ENCODE peak calls at places on chromosomes 5 and 9, in nine cellular contexts. G is astrocyte of the spinal cord, U is lung, B is uterus, Y is body of pancreas, H is AG10803, P is pancreas, R is SK-N-SH, O is bronchial epithelial cell. I is an unnamed sample.

GRCh38 chr5:61631438-61631941 is 299.4 kb downstream of the ZSWIM6 start:
- DNase-seq in G (peak), U (peak), B (peak), Y (peak), H (peak), P (peak), R (no peak), O (no peak), I (no peak)

GRCh38 chr5:3197699-3198098 is 397.9 kb upstream of the IRX1 start:
- DNase-seq in G (peak), U (no peak), B (no peak), Y (no peak), H (no peak), P (no peak), R (no peak), O (peak), I (no peak)

GRCh38 chr5:148699028-148699427 is 44.7 kb upstream of the HTR4 start:
- DNase-seq in G (no peak), U (no peak), B (no peak), Y (no peak), H (no peak), P (no peak), R (no peak), O (no peak), I (no peak)

GRCh38 chr5:76542887-76543690 is 80.1 kb downstream of the F2RL2 start:
- DNase-seq in G (no peak), U (no peak), B (no peak), Y (no peak), H (no peak), P (no peak), R (no peak), O (no peak), I (no peak)

GRCh38 chr5:97172227-97172626 is 10.8 kb downstream of the RIOK2 start:
- DNase-seq in G (no peak), U (no peak), B (no peak), Y (no peak), H (no peak), P (no peak), R (no peak), O (no peak), I (peak)

GRCh38 chr9:115350548-115350947 is 232.6 kb upstream of the TNC start:
- DNase-seq in G (no peak), U (no peak), B (no peak), Y (no peak), H (no peak), P (no peak), R (no peak), O (no peak), I (no peak)

GRCh38 chr5:34717426-34718327 is 61.5 kb downstream of the RAI14 start:
- DNase-seq in G (peak), U (no peak), B (no peak), Y (no peak), H (peak), P (no peak), R (no peak), O (peak), I (peak)

GRCh38 chr5:124790895-124791732 is 44.7 kb upstream of the ZNF608 start:
- DNase-seq in G (no peak), U (no peak), B (no peak), Y (no peak), H (no peak), P (no peak), R (no peak), O (peak), I (peak)

GRCh38 chr9:34292552-34292951 is 36.5 kb downstream of the KIF24 start:
- DNase-seq in G (no peak), U (no peak), B (no peak), Y (no peak), H (no peak), P (no peak), R (no peak), O (no peak), I (no peak)

GRCh38 chr5:83256091-83256775 is 178.9 kb downstream of the XRCC4 start:
- DNase-seq in G (no peak), U (no peak), B (no peak), Y (no peak), H (peak), P (no peak), R (no peak), O (peak), I (peak)

GRCh38 chr9:121700165-121700830 is 48.9 kb downstream of the DAB2IP start:
- DNase-seq in G (peak), U (peak), B (peak), Y (peak), H (peak), P (peak), R (peak), O (peak), I (peak)

GRCh38 chr9:105241356-105242043 is 3.0 kb upstream of the SLC44A1 start:
- DNase-seq in G (no peak), U (no peak), B (no peak), Y (no peak), H (peak), P (no peak), R (no peak), O (no peak), I (no peak)

GRCh38 chr5:73853091-73853490 is 227.1 kb downstream of the ARHGEF28 start:
- DNase-seq in G (peak), U (no peak), B (no peak), Y (no peak), H (peak), P (no peak), R (no peak), O (peak), I (peak)

GRCh38 chr5:180259260-180259611 is 32.6 kb downstream of the MAPK9 start:
- DNase-seq in G (no peak), U (no peak), B (no peak), Y (no peak), H (no peak), P (no peak), R (no peak), O (peak), I (no peak)

GRCh38 chr5:36875051-36875788 is 1.3 kb upstream of the NIPBL start:
- DNase-seq in G (peak), U (no peak), B (peak), Y (peak), H (peak), P (peak), R (peak), O (no peak), I (peak)

DNA sequence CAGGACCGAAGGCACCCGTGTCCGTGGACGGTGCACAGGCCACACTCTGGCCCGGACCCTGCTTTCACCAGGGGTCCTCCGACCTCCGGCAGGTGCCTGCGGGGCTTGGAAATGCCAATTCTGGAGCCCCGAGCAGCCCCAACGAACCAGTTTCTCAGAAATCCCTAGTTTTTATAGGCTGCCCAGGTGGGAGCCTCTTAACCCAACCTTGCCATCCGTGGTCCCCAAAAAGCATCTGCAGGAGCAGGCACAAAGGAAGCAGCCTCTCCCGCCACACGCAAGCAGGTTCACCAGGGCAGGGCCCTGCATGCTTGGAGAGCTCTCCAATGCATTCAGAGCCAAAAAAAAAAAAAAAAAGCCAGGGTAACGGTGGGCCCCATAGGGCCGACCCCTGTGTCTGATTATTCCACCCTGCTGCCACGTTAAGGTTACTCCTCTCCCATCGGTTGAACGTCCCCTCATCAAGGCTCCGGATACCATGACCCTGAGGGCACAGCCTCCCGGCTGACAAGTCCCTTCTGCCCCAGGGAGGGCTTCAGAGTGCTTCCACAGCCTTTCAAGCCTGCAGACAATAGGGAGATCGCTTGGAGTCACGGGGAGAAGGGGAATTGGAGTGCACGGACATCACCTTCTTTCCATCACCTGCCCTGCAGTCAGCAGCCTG is 796 bp upstream of the TPRN start:
- DNase-seq in G (no peak), U (no peak), B (no peak), Y (no peak), H (no peak), P (no peak), R (no peak), O (no peak), I (no peak)
- TF ChIP-seq CTCF in G (no peak), U (no peak), B (no peak), Y (no peak), H (no peak), P (no peak), R (no peak), O (no peak), I (no peak)

DNA sequence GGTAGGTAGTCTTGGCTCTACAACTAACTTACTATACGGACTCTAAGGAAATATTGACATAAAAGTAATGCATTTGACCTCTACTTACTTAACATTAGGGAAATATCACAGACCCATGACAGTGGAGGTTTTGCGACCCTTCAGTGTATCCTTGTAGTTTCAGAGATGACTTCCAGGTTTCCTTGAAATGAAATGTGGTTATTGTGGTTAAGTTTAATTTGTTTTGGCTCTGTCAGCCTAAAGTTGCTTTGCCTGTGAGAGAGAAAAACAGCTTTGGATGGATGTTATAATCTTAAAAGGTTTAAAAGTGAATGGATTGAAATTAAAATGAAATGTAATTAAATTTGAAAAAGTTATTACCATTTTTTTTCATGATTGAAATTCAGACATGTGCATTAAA is 42.9 kb downstream of the LRRTM2 start:
- DNase-seq in G (peak), U (no peak), B (no peak), Y (no peak), H (peak), P (no peak), R (no peak), O (no peak), I (no peak)
- H3K4me3 ChIP-seq in G (no peak), U (no peak), B (no peak), Y (no peak), H (no peak), P (no peak), R (no peak), O (no peak), I (no peak)

GRCh38 chr5:141669519-141669918 is 12.5 kb downstream of the ARAP3 start:
- DNase-seq in G (no peak), U (no peak), B (no peak), Y (no peak), H (no peak), P (no peak), R (no peak), O (no peak), I (no peak)
- TF ChIP-seq CTCF in G (peak), U (no peak), B (no peak), Y (no peak), H (no peak), P (no peak), R (no peak), O (no peak), I (no peak)

GRCh38 chr9:134411451-134412297 is 85.4 kb downstream of the RXRA start:
- DNase-seq in G (no peak), U (no peak), B (no peak), Y (no peak), H (no peak), P (no peak), R (no peak), O (no peak), I (no peak)

GRCh38 chr9:134413890-134414731 is 87.9 kb downstream of the RXRA start:
- DNase-seq in G (peak), U (peak), B (peak), Y (peak), H (peak), P (no peak), R (peak), O (peak), I (peak)

GRCh38 chr9:134415026-134415425 is 88.8 kb downstream of the RXRA start:
- DNase-seq in G (no peak), U (no peak), B (no peak), Y (no peak), H (no peak), P (no peak), R (no peak), O (no peak), I (no peak)

GRCh38 chr9:134412298-134412711 is 86.0 kb downstream of the RXRA start:
- DNase-seq in G (no peak), U (no peak), B (no peak), Y (no peak), H (no peak), P (no peak), R (no peak), O (no peak), I (peak)

GRCh38 chr9:134413112-134413715 is 87.0 kb downstream of the RXRA start:
- DNase-seq in G (no peak), U (no peak), B (no peak), Y (no peak), H (peak), P (no peak), R (no peak), O (no peak), I (no peak)
- H3K4me3 ChIP-seq in G (no peak), U (no peak), B (no peak), Y (no peak), H (no peak), P (no peak), R (no peak), O (no peak), I (no peak)

DNA sequence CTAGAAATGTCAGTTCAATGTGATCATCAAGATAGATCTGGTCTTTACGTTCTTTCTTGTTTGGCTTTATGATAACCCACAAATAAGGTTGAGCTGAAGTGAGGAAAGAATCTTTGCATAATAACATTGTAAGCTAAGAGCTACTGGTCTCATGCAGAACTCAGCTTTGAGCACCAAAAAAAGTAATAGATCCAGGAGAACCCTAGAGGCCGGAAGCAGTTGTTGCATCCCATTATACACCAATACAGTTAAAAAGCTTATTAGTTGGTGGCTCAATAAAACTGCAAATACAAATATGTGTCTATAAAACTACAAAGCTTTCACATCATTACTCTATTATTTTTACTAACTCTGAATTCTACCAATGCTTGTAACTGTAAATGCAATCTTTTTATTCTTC is 85.5 kb upstream of the NUDT12 start:
- DNase-seq in G (no peak), U (no peak), B (no peak), Y (no peak), H (no peak), P (no peak), R (no peak), O (no peak), I (no peak)
- TF ChIP-seq CTCF in G (no peak), U (no peak), B (no peak), Y (no peak), H (no peak), P (no peak), R (peak), O (peak), I (no peak)

GRCh38 chr5:31639488-31640011 is 619 bp downstream of the PDZD2 start:
- DNase-seq in G (no peak), U (no peak), B (no peak), Y (no peak), H (no peak), P (no peak), R (no peak), O (no peak), I (no peak)
- H3K4me3 ChIP-seq in G (peak), U (peak), B (peak), Y (no peak), H (no peak), P (peak), R (peak), O (peak), I (no peak)

DNA sequence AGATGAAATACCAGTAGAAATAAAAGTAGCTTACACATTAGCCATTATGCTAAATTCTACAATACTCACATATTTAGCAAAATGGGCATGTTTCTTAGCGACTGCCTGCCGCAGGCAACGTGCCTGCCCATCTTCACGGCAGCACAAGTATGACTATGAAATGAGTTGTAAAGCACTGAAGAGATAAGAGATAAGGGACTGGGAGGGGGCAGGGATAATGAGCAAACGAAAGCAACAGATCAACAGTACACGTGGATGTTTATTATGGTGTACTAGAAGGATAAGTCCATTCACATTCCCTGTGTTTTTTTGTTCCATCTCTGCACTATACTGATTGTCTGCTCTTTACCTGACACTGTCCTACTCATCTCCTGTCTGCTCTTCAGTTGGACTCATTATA is 44.1 kb upstream of the KCNN2 start:
- DNase-seq in G (no peak), U (no peak), B (no peak), Y (no peak), H (no peak), P (no peak), R (no peak), O (no peak), I (no peak)
- TF ChIP-seq CTCF in G (no peak), U (no peak), B (no peak), Y (no peak), H (no peak), P (no peak), R (no peak), O (no peak), I (no peak)

GRCh38 chr9:37421914-37422288 is 595 bp upstream of the GRHPR start:
- DNase-seq in G (no peak), U (no peak), B (no peak), Y (peak), H (no peak), P (no peak), R (no peak), O (no peak), I (no peak)
- H3K4me3 ChIP-seq in G (peak), U (peak), B (peak), Y (peak), H (peak), P (peak), R (peak), O (peak), I (peak)